ENCODE peak calls at places on chromosomes 12 and 14, in seven cellular contexts. N is stimulated activated CD4-positive, alpha-beta T cell treated with anti-CD3 and anti-CD28 coated beads, Interleukin-1b, Interleukin-23, amount 100 ng/mL, for 1 hour; U is stimulated activated CD8-positive, alpha-beta memory T cell treated with anti-CD3 and anti-CD28 coated beads, Interleukin-12 subunit alpha, Interleukin-12 subunit beta, amount 100 ng/mL, for 4 hours; V is kidney glomerular epithelial cell; F is retina; X is germinal center; W is NCI-H345. C is an unnamed sample.

GRCh38 chr14:71591929-71592328 is 340.3 kb upstream of the RGS6 start:
- DNase-seq in V (peak; percentile 2), X (no peak), N (no peak), F (no peak), U (no peak), W (no peak), C (no peak)

GRCh38 chr14:100230361-100230760 is 8.6 kb upstream of the YY1 start:
- DNase-seq in W (no peak), F (no peak), U (no peak), N (no peak), V (no peak), X (no peak), C (no peak)

GRCh38 chr12:2540535-2540941 is 254.2 kb upstream of the FKBP4 start:
- DNase-seq in U (no peak), N (no peak), V (no peak), F (peak; percentile 47), W (no peak), X (no peak), C (no peak)

GRCh38 chr14:105203057-105203494 is 22.0 kb upstream of the NUDT14 start:
- DNase-seq in X (peak; percentile 73), F (peak; percentile 91), U (peak; percentile 32), V (peak; percentile 31), W (peak; percentile 57), N (peak; percentile 53), C (peak; percentile 90)

GRCh38 chr12:126950266-126950665 is 1316.7 kb upstream of the TMEM132C start:
- DNase-seq in V (no peak), X (no peak), N (no peak), U (no peak), F (no peak), W (no peak), C (no peak)

GRCh38 chr12:132197581-132198281 is 53.5 kb downstream of the NOC4L start:
- DNase-seq in W (no peak), F (no peak), X (no peak), N (no peak), U (no peak), V (no peak), C (no peak)

GRCh38 chr12:96140110-96140509 is 54.1 kb upstream of the ELK3 start:
- DNase-seq in W (no peak), U (no peak), X (no peak), N (no peak), V (no peak), F (no peak), C (no peak)

GRCh38 chr12:4119157-4119761 is 154.3 kb upstream of the CCND2 start:
- DNase-seq in N (no peak), F (no peak), V (no peak), W (no peak), X (no peak), U (no peak), C (no peak)

GRCh38 chr14:74500417-74501134 is 7.0 kb downstream of the ISCA2 start:
- DNase-seq in V (no peak), X (no peak), U (no peak), W (peak; percentile 46), F (no peak), N (no peak), C (peak; percentile 61)

GRCh38 chr12:14960548-14961465 is 594 bp downstream of the ARHGDIB start:
- DNase-seq in U (no peak), V (no peak), N (no peak), F (no peak), X (peak; percentile 44), W (no peak), C (no peak)

GRCh38 chr12:22477166-22477893 is 67.0 kb downstream of the C2CD5 start:
- DNase-seq in V (peak; percentile 1), F (no peak), U (no peak), W (no peak), X (no peak), N (no peak), C (no peak)

GRCh38 chr12:112938751-112939150 is 477 bp downstream of the OAS3 start:
- DNase-seq in W (no peak), V (no peak), U (no peak), N (no peak), F (no peak), X (no peak), C (no peak)

GRCh38 chr14:90275455-90275814 is 19.1 kb downstream of the PSMC1 start:
- DNase-seq in F (no peak), V (no peak), N (no peak), W (no peak), X (no peak), U (no peak), C (no peak)

GRCh38 chr12:128318946-128319345 is 52.0 kb downstream of the TMEM132C start:
- DNase-seq in V (no peak), N (no peak), X (no peak), F (no peak), U (no peak), W (no peak), C (no peak)

GRCh38 chr14:90235179-90235976 is 21.0 kb upstream of the PSMC1 start:
- DNase-seq in W (peak; percentile 65), V (peak; percentile 54), X (peak; percentile 82), U (peak; percentile 30), N (peak; percentile 53), F (peak; percentile 88), C (peak; percentile 88)

GRCh38 chr12:115079760-115080159 is 395.8 kb upstream of the TBX3 start:
- DNase-seq in V (no peak), U (no peak), F (no peak), W (no peak), X (no peak), N (no peak), C (peak; percentile 18)

GRCh38 chr14:100106260-100106659 is 41.0 kb downstream of the EVL start:
- DNase-seq in X (no peak), F (no peak), U (no peak), W (no peak), N (no peak), V (no peak), C (no peak)

GRCh38 chr14:68285421-68286179 is 466.0 kb downstream of the RAD51B start:
- DNase-seq in N (peak; percentile 27), F (no peak), V (no peak), X (peak; percentile 67), U (peak; percentile 34), W (no peak), C (no peak)

GRCh38 chr12:110739894-110740293 is 2.8 kb downstream of the PPP1CC start:
- DNase-seq in N (no peak), W (no peak), F (no peak), X (no peak), U (no peak), V (no peak), C (no peak)

GRCh38 chr14:24147761-24148428 is 597 bp downstream of the RNF31 start:
- DNase-seq in X (no peak), V (no peak), N (no peak), F (no peak), U (no peak), W (no peak), C (no peak)

GRCh38 chr14:99596071-99596627 is 7.9 kb downstream of the CCDC85C start:
- DNase-seq in V (no peak), F (no peak), W (no peak), U (no peak), X (no peak), N (no peak), C (no peak)

GRCh38 chr12:5348491-5348890 is 83.4 kb upstream of the NTF3 start:
- DNase-seq in U (no peak), N (no peak), V (no peak), F (no peak), W (no peak), X (no peak), C (no peak)